ENCODE peak calls at places on chromosome 18, in nine cellular contexts. One of them, this sample, is unnamed.

GRCh38 chr18:8898990-8899389 is 193.6 kb downstream of the MTCL1 start:
- DNase-seq in DMS153: no peak
- DNase-seq in H54: no peak
- DNase-seq in stimulated activated CD4-positive, alpha-beta T cell treated with anti-CD3 and anti-CD28 coated beads, Interleukin-4, amount 100 ng/mL, for 24 hours: no peak
- DNase-seq in ELF-1: peak; percentile 62
- DNase-seq in endothelial cell: no peak
- DNase-seq in NCI-H1092 treated with DMSO at 0.1 percent for 48 hours: no peak
- DNase-seq in stimulated activated CD8-positive, alpha-beta memory T cell treated with anti-CD3 and anti-CD28 coated beads, Interleukin-4, amount 100 ng/mL, for 1 hour: no peak
- DNase-seq in CD8-positive, alpha-beta memory T cell: no peak
- DNase-seq in this sample: no peak

GRCh38 chr18:70578480-70578879 is 289.6 kb downstream of the SOCS6 start:
- DNase-seq in DMS153: no peak
- DNase-seq in H54: peak; percentile 5
- DNase-seq in stimulated activated CD4-positive, alpha-beta T cell treated with anti-CD3 and anti-CD28 coated beads, Interleukin-4, amount 100 ng/mL, for 24 hours: no peak
- DNase-seq in ELF-1: peak; percentile 16
- DNase-seq in endothelial cell: no peak
- DNase-seq in NCI-H1092 treated with DMSO at 0.1 percent for 48 hours: no peak
- DNase-seq in stimulated activated CD8-positive, alpha-beta memory T cell treated with anti-CD3 and anti-CD28 coated beads, Interleukin-4, amount 100 ng/mL, for 1 hour: no peak
- DNase-seq in CD8-positive, alpha-beta memory T cell: no peak
- DNase-seq in this sample: no peak

GRCh38 chr18:63447066-63447465 is 24.8 kb upstream of the VPS4B start:
- DNase-seq in DMS153: no peak
- DNase-seq in H54: no peak
- DNase-seq in stimulated activated CD4-positive, alpha-beta T cell treated with anti-CD3 and anti-CD28 coated beads, Interleukin-4, amount 100 ng/mL, for 24 hours: no peak
- DNase-seq in ELF-1: no peak
- DNase-seq in endothelial cell: no peak
- DNase-seq in NCI-H1092 treated with DMSO at 0.1 percent for 48 hours: no peak
- DNase-seq in stimulated activated CD8-positive, alpha-beta memory T cell treated with anti-CD3 and anti-CD28 coated beads, Interleukin-4, amount 100 ng/mL, for 1 hour: no peak
- DNase-seq in CD8-positive, alpha-beta memory T cell: no peak
- DNase-seq in this sample: no peak

GRCh38 chr18:35005963-35006577 is 35.1 kb upstream of the MAPRE2 start:
- DNase-seq in DMS153: peak; percentile 36
- DNase-seq in H54: no peak
- DNase-seq in stimulated activated CD4-positive, alpha-beta T cell treated with anti-CD3 and anti-CD28 coated beads, Interleukin-4, amount 100 ng/mL, for 24 hours: peak; percentile 8
- DNase-seq in ELF-1: peak; percentile 56
- DNase-seq in endothelial cell: peak; percentile 23
- DNase-seq in NCI-H1092 treated with DMSO at 0.1 percent for 48 hours: peak; percentile 68
- DNase-seq in stimulated activated CD8-positive, alpha-beta memory T cell treated with anti-CD3 and anti-CD28 coated beads, Interleukin-4, amount 100 ng/mL, for 1 hour: no peak
- DNase-seq in CD8-positive, alpha-beta memory T cell: no peak
- DNase-seq in this sample: no peak

GRCh38 chr18:13434854-13435253 is 216.3 kb downstream of the LDLRAD4 start:
- DNase-seq in DMS153: no peak
- DNase-seq in H54: no peak
- DNase-seq in stimulated activated CD4-positive, alpha-beta T cell treated with anti-CD3 and anti-CD28 coated beads, Interleukin-4, amount 100 ng/mL, for 24 hours: no peak
- DNase-seq in ELF-1: no peak
- DNase-seq in endothelial cell: no peak
- DNase-seq in NCI-H1092 treated with DMSO at 0.1 percent for 48 hours: no peak
- DNase-seq in stimulated activated CD8-positive, alpha-beta memory T cell treated with anti-CD3 and anti-CD28 coated beads, Interleukin-4, amount 100 ng/mL, for 1 hour: no peak
- DNase-seq in CD8-positive, alpha-beta memory T cell: no peak
- DNase-seq in this sample: no peak

GRCh38 chr18:45672637-45673036 is 51.3 kb upstream of the SLC14A1 start:
- DNase-seq in DMS153: no peak
- DNase-seq in H54: no peak
- DNase-seq in stimulated activated CD4-positive, alpha-beta T cell treated with anti-CD3 and anti-CD28 coated beads, Interleukin-4, amount 100 ng/mL, for 24 hours: no peak
- DNase-seq in ELF-1: no peak
- DNase-seq in endothelial cell: no peak
- DNase-seq in NCI-H1092 treated with DMSO at 0.1 percent for 48 hours: no peak
- DNase-seq in stimulated activated CD8-positive, alpha-beta memory T cell treated with anti-CD3 and anti-CD28 coated beads, Interleukin-4, amount 100 ng/mL, for 1 hour: no peak
- DNase-seq in CD8-positive, alpha-beta memory T cell: no peak
- DNase-seq in this sample: no peak

GRCh38 chr18:5584751-5585417 is 41.1 kb upstream of the EPB41L3 start:
- DNase-seq in DMS153: no peak
- DNase-seq in H54: peak; percentile 7
- DNase-seq in stimulated activated CD4-positive, alpha-beta T cell treated with anti-CD3 and anti-CD28 coated beads, Interleukin-4, amount 100 ng/mL, for 24 hours: no peak
- DNase-seq in ELF-1: no peak
- DNase-seq in endothelial cell: no peak
- DNase-seq in NCI-H1092 treated with DMSO at 0.1 percent for 48 hours: no peak
- DNase-seq in stimulated activated CD8-positive, alpha-beta memory T cell treated with anti-CD3 and anti-CD28 coated beads, Interleukin-4, amount 100 ng/mL, for 1 hour: no peak
- DNase-seq in CD8-positive, alpha-beta memory T cell: no peak
- DNase-seq in this sample: no peak

GRCh38 chr18:13528739-13529392 is 197.5 kb downstream of the FAM210A start:
- DNase-seq in DMS153: no peak
- DNase-seq in H54: no peak
- DNase-seq in stimulated activated CD4-positive, alpha-beta T cell treated with anti-CD3 and anti-CD28 coated beads, Interleukin-4, amount 100 ng/mL, for 24 hours: no peak
- DNase-seq in ELF-1: no peak
- DNase-seq in endothelial cell: no peak
- DNase-seq in NCI-H1092 treated with DMSO at 0.1 percent for 48 hours: no peak
- DNase-seq in stimulated activated CD8-positive, alpha-beta memory T cell treated with anti-CD3 and anti-CD28 coated beads, Interleukin-4, amount 100 ng/mL, for 1 hour: no peak
- DNase-seq in CD8-positive, alpha-beta memory T cell: no peak
- DNase-seq in this sample: no peak

GRCh38 chr18:45528712-45529336 is 86.5 kb upstream of the SLC14A2 start:
- DNase-seq in DMS153: no peak
- DNase-seq in H54: no peak
- DNase-seq in stimulated activated CD4-positive, alpha-beta T cell treated with anti-CD3 and anti-CD28 coated beads, Interleukin-4, amount 100 ng/mL, for 24 hours: no peak
- DNase-seq in ELF-1: no peak
- DNase-seq in endothelial cell: no peak
- DNase-seq in NCI-H1092 treated with DMSO at 0.1 percent for 48 hours: peak; percentile 13
- DNase-seq in stimulated activated CD8-positive, alpha-beta memory T cell treated with anti-CD3 and anti-CD28 coated beads, Interleukin-4, amount 100 ng/mL, for 1 hour: no peak
- DNase-seq in CD8-positive, alpha-beta memory T cell: no peak
- DNase-seq in this sample: no peak

GRCh38 chr18:49874238-49874637 is 60.9 kb upstream of the ACAA2 start:
- DNase-seq in DMS153: no peak
- DNase-seq in H54: no peak
- DNase-seq in stimulated activated CD4-positive, alpha-beta T cell treated with anti-CD3 and anti-CD28 coated beads, Interleukin-4, amount 100 ng/mL, for 24 hours: no peak
- DNase-seq in ELF-1: no peak
- DNase-seq in endothelial cell: no peak
- DNase-seq in NCI-H1092 treated with DMSO at 0.1 percent for 48 hours: no peak
- DNase-seq in stimulated activated CD8-positive, alpha-beta memory T cell treated with anti-CD3 and anti-CD28 coated beads, Interleukin-4, amount 100 ng/mL, for 1 hour: no peak
- DNase-seq in CD8-positive, alpha-beta memory T cell: no peak
- DNase-seq in this sample: no peak

This sample was measured in stimulated activated naive B cell treated with anti-CD40 and anti-IgM and Interleukin-4, amounts not matched to agents 10 μg/mL and 1 μg/mL and 100 μg/mL, for 72 hours.